ENCODE peak calls at places on chromosome 1, in six cellular contexts. C is esophagus muscularis mucosa, L is endothelial cell of umbilical vein, W is sigmoid colon, B is transverse colon, Q is spleen. V is an unnamed sample. For H3K4me1, the result is how much of the 10 kb centered on the place peaks cover.

GRCh38 chr1:59302297-59302696 is 5.4 kb downstream of the FGGY start:
- DNase-seq in L (no peak), W (no peak), C (no peak), Q (no peak), B (no peak), V (no peak)

GRCh38 chr1:93502561-93502960 is 54.6 kb downstream of the FNBP1L start:
- DNase-seq in B (no peak), Q (no peak), W (no peak), L (no peak), C (no peak), V (no peak)

GRCh38 chr1:183273300-183273699 is 87.2 kb downstream of the LAMC2 start:
- DNase-seq in L (no peak), C (no peak), W (no peak), Q (peak), B (no peak), V (no peak)

GRCh38 chr1:198643827-198644226 is 5.0 kb downstream of the PTPRC start:
- DNase-seq in L (no peak), C (no peak), W (no peak), Q (no peak), B (no peak), V (no peak)

GRCh38 chr1:53689736-53690401 is 49.1 kb downstream of the GLIS1 start:
- DNase-seq in Q (no peak), B (no peak), C (no peak), W (no peak), L (no peak), V (no peak)

GRCh38 chr1:245179706-245180105 is 24.9 kb downstream of the KIF26B start:
- DNase-seq in C (no peak), L (no peak), W (no peak), B (no peak), Q (no peak), V (no peak)

GRCh38 chr1:112727716-112728115 is 12.6 kb upstream of the PPM1J start:
- DNase-seq in C (no peak), L (no peak), B (no peak), Q (no peak), W (no peak), V (no peak)

GRCh38 chr1:246434335-246434734 is 72.7 kb downstream of the SMYD3 start:
- DNase-seq in W (no peak), B (no peak), C (no peak), L (no peak), Q (no peak), V (no peak)

GRCh38 chr1:177209357-177209756 is 38.6 kb downstream of the BRINP2 start:
- DNase-seq in L (peak), W (peak), Q (peak), C (peak), B (peak), V (peak)

GRCh38 chr1:18991585-18991984 is 35.1 kb upstream of the IFFO2 start:
- DNase-seq in Q (no peak), C (no peak), B (no peak), L (no peak), W (peak), V (no peak)

GRCh38 chr1:207815913-207816312 is 64.1 kb downstream of the CD46 start:
- DNase-seq in Q (no peak), L (no peak), B (no peak), W (no peak), C (no peak), V (no peak)

GRCh38 chr1:214404154-214404553 is 123.2 kb downstream of the SMYD2 start:
- DNase-seq in L (peak), C (no peak), B (no peak), Q (no peak), W (no peak), V (no peak)

GRCh38 chr1:169120066-169120465 is 13.6 kb downstream of the ATP1B1 start:
- DNase-seq in W (no peak), B (no peak), Q (no peak), C (no peak), L (no peak), V (no peak)

GRCh38 chr1:169117014-169117413 is 10.5 kb downstream of the ATP1B1 start:
- DNase-seq in L (no peak), B (no peak), C (no peak), W (no peak), Q (no peak), V (no peak)

GRCh38 chr1:169119405-169119804 is 12.9 kb downstream of the ATP1B1 start:
- DNase-seq in C (no peak), L (no peak), W (no peak), Q (no peak), B (no peak), V (no peak)

GRCh38 chr1:169117599-169117998 is 11.1 kb downstream of the ATP1B1 start:
- DNase-seq in B (no peak), C (no peak), W (no peak), Q (no peak), L (no peak), V (no peak)

DNA sequence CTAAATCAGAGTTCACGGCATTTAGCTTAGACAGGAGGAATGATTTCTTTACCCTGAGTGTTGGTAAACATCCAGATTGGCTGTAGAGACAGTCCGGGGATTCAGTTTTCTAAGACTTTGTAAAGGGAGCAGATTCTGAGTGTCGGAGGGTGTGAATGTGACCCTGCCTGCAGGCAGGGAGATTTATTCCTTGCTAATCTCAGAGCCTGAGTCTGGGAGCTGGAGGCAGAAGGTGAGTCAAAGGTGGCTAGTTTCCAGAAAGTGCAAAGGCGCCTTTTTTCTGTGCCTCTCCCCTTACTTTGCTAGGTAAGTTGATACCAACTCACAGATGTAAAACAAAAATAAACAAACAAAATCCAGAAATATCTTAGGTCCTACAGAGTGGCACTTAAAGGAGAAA is 11.7 kb downstream of the ATP1B1 start:
- DNase-seq in C (no peak), L (no peak), W (no peak), B (no peak), Q (no peak), V (no peak)
- TF ChIP-seq CTCF in C (no peak), L (no peak), W (no peak), B (no peak), Q (no peak), V (no peak)

DNA sequence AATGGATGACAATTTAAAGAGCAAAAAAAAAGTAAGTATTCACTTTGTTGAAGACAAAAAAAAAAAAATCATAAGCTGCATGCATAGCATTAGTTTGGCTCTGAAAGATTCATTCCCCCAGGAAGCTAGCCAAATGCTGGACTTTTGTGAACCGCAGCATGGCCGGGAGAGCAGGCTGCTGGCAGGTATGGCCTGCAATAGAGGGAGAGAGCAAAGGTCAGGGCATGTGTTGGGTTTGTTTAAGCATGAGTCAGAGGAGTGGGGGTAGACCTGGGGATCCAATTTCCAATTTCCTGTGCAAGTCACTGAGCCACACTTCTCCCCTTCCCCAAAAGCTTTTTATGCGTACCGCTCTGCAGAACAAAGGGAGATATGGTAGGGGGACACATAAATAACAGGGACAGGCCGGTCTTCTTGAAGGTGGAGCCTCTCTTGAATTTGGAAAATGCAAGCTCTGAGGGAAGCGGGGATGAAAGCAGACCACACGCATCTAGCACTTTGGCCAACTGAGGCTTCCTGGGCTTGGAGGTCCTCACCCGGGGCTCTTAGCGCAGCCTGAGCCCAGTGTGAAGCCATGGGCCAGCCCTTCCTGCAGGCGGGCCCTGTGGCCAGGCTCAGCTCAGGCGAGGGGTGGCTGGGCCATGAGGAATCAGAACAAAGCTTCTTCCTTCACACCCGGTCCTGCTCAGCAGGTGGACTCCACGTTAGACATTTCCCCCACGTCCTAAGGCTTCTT is 171.1 kb downstream of the TOMM20 start:
- DNase-seq in C (no peak), W (no peak), Q (no peak), L (peak), B (peak), V (no peak)
- TF ChIP-seq POLR2AphosphoS5 in C (peak), W (no peak), Q (no peak), L (no peak), B (peak), V (no peak)

GRCh38 chr1:168466703-168467081 is 77.1 kb downstream of the XCL2 start:
- DNase-seq in C (no peak), Q (no peak), B (no peak), W (no peak), L (no peak), V (no peak)
- H3K4me1 ChIP-seq in C (half or more), Q (under half), B (under half), W (half or more), L (under half), V (under half)

DNA sequence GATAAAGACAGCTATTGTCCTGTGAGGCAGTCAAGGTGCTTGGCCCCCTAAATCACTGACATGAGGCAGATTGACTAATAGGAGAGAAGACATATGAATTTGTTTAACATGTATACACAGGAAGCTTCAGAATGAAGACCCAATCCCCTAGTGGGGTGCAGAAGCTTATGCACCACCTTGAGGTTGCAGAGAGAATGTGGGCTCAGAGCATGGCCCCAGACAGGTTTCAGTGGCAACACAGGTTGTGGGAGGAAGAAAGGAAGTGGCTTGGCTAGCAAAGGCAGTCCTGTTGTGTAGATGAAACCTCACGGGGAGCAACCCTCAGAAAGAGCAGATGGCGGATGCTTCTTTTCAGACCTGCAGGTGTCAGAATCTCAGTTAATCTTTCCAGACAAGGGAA is 37.0 kb upstream of the PARP1 start:
- DNase-seq in Q (peak), L (no peak), C (no peak), W (no peak), B (peak), V (no peak)
- TF ChIP-seq CTCF in Q (peak), L (no peak), C (no peak), W (no peak), B (no peak), V (no peak)

DNA sequence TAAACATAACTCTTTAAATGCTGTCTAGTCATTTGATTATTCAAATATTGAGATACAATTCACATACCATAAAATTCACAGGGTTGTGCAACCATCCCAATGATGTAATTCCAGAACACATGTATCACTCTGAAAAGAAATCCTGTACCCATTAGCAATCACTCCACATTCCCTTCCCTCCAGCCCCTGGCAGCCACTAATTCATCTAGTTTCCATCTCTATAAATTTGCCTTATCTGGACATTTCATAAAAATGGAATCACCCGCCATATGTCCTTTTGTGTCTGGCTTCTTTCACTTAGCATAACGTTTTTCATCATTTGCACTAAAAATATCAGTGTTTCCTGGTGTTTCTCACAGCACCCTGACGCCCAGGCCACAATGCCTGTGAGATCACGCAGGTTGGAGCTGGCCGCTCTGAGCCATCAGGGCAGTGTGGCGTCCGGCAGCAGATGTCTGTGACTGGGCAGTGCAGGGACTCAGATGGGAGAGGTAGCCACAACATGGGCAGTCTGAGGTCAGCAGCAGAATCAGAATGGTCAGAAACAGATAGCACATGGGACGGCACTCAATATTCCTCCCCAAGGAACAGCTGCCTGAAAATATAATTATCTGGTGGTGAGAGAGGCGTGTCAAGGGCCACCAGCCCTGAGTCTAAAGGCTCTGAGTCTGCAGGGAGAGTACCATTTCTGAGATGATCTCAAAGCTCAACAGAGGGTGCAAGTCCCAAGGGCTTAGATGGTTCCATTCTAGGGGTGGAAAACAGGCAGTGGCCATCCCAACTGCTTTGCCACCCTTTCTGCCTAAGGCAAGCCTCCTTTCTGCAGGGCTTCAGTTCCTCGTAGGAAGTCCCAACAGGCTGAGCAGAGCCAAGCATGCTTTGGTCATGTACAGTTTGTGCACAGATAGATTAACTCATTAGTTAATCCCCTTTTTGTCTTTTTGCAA is 129.4 kb upstream of the EDN2 start:
- DNase-seq in B (no peak), C (peak), Q (no peak), W (peak), L (no peak), V (peak)
- TF ChIP-seq POLR2AphosphoS5 in B (no peak), C (no peak), Q (no peak), W (no peak), L (no peak), V (no peak)